ENCODE peak calls at places on chromosomes 16 and 17, in six cellular contexts. A is psoas muscle, W is OCI-LY7, Y is gastrocnemius medialis, F is cardiac muscle cell, K is aorta. P is an unnamed sample.

GRCh38 chr16:22326369-22326652 is 29.1 kb downstream of the POLR3E start:
- DNase-seq in W (no peak), F (no peak), Y (no peak), K (no peak), A (no peak), P (no peak)

GRCh38 chr17:72346306-72346705 is 225.5 kb downstream of the SOX9 start:
- DNase-seq in Y (no peak), K (no peak), W (no peak), F (no peak), A (no peak), P (no peak)

GRCh38 chr17:27282054-27282501 is 11.8 kb upstream of the WSB1 start:
- DNase-seq in W (peak; percentile 21), A (no peak), Y (no peak), K (no peak), F (peak; percentile 97), P (no peak)

GRCh38 chr16:87570938-87571867 is 31.1 kb upstream of the JPH3 start:
- DNase-seq in K (peak; percentile 80), A (no peak), Y (peak; percentile 19), W (peak; percentile 19), F (peak; percentile 75), P (no peak)

GRCh38 chr16:79912592-79913310 is 312.2 kb upstream of the MAF start:
- DNase-seq in K (no peak), W (no peak), A (no peak), F (no peak), Y (no peak), P (no peak)

GRCh38 chr17:40021471-40021961 is 6.3 kb downstream of the CSF3 start:
- DNase-seq in F (peak; percentile 59), A (peak; percentile 88), K (no peak), Y (peak; percentile 72), W (no peak), P (no peak)

GRCh38 chr17:7478276-7479138 is 924 bp downstream of the ZBTB4 start:
- DNase-seq in Y (peak; percentile 27), K (peak; percentile 77), F (peak; percentile 43), A (peak; percentile 79), W (no peak), P (peak; percentile 86)

GRCh38 chr17:74427048-74427762 is 4.7 kb upstream of the GPRC5C start:
- DNase-seq in F (no peak), K (no peak), W (no peak), A (peak; percentile 76), Y (peak; percentile 60), P (no peak)

GRCh38 chr17:6554871-6555330 is 1.5 kb downstream of the PITPNM3 start:
- DNase-seq in K (no peak), W (no peak), F (no peak), A (no peak), Y (no peak), P (no peak)

GRCh38 chr17:60606036-60606435 is 6.0 kb downstream of the PPM1D start:
- DNase-seq in Y (no peak), F (no peak), W (no peak), K (no peak), A (no peak), P (no peak)

GRCh38 chr17:859461-860195 is 77.5 kb downstream of the MRM3 start:
- DNase-seq in F (no peak), A (peak; percentile 76), K (no peak), W (no peak), Y (peak; percentile 73), P (no peak)

GRCh38 chr16:58187657-58188430 is 10.1 kb downstream of the CSNK2A2 start:
- DNase-seq in Y (peak; percentile 2), F (no peak), A (peak; percentile 72), K (no peak), W (no peak), P (no peak)

GRCh38 chr16:27369806-27370205 is 32.2 kb upstream of the IL21R start:
- DNase-seq in K (no peak), Y (no peak), W (no peak), A (no peak), F (no peak), P (no peak)

GRCh38 chr16:82638095-82638798 is 11.5 kb downstream of the CDH13 start:
- DNase-seq in A (no peak), K (no peak), F (peak; percentile 81), Y (no peak), W (no peak), P (no peak)

GRCh38 chr16:10093564-10093963 is 88.7 kb downstream of the GRIN2A start:
- DNase-seq in K (no peak), F (no peak), Y (no peak), W (no peak), A (no peak), P (no peak)

GRCh38 chr16:31009894-31010293 is 544 bp downstream of the STX1B start:
- DNase-seq in W (no peak), A (no peak), F (no peak), K (no peak), Y (no peak), P (no peak)

GRCh38 chr17:28524476-28525415 is 18.6 kb downstream of the FOXN1 start:
- DNase-seq in A (no peak), Y (no peak), F (peak; percentile 71), W (no peak), K (no peak), P (no peak)

GRCh38 chr17:82836823-82837357 is 2.9 kb downstream of the ZNF750 start:
- DNase-seq in K (no peak), F (no peak), W (no peak), A (no peak), Y (peak; percentile 32), P (no peak)

GRCh38 chr17:42347198-42347597 is 41.0 kb downstream of the STAT3 start:
- DNase-seq in Y (no peak), F (peak; percentile 80), A (no peak), K (peak; percentile 58), W (no peak), P (no peak)

GRCh38 chr17:75652934-75653549 is 13.9 kb downstream of the RECQL5 start:
- DNase-seq in K (no peak), A (no peak), W (peak; percentile 75), F (peak; percentile 36), Y (no peak), P (peak; percentile 10)

GRCh38 chr17:12078791-12079190 is 58.1 kb downstream of the MAP2K4 start:
- DNase-seq in F (peak; percentile 71), Y (no peak), A (no peak), K (no peak), W (no peak), P (no peak)

GRCh38 chr16:31087481-31087880 is 1.3 kb downstream of the PRSS53 start:
- DNase-seq in W (no peak), K (no peak), Y (no peak), A (peak; percentile 46), F (no peak), P (no peak)

GRCh38 chr17:67474081-67474661 is 97.1 kb downstream of the PITPNC1 start:
- DNase-seq in K (no peak), A (peak; percentile 62), W (no peak), Y (no peak), F (peak; percentile 87), P (no peak)

GRCh38 chr17:80005360-80006338 is 30.0 kb downstream of the TBC1D16 start:
- DNase-seq in F (peak; percentile 58), K (peak; percentile 66), W (peak; percentile 72), Y (no peak), A (peak; percentile 66), P (peak; percentile 71)

GRCh38 chr17:14818469-14818868 is 446.7 kb downstream of the PMP22 start:
- DNase-seq in Y (no peak), K (no peak), F (no peak), A (no peak), W (no peak), P (no peak)

GRCh38 chr17:40598021-40598927 is 33.0 kb upstream of the CCR7 start:
- DNase-seq in Y (no peak), K (no peak), W (no peak), A (no peak), F (no peak), P (no peak)

GRCh38 chr16:19118938-19119431 is 5.2 kb downstream of the ITPRIPL2 start:
- DNase-seq in K (peak; percentile 81), Y (no peak), A (no peak), F (peak; percentile 95), W (no peak), P (no peak)

DNA sequence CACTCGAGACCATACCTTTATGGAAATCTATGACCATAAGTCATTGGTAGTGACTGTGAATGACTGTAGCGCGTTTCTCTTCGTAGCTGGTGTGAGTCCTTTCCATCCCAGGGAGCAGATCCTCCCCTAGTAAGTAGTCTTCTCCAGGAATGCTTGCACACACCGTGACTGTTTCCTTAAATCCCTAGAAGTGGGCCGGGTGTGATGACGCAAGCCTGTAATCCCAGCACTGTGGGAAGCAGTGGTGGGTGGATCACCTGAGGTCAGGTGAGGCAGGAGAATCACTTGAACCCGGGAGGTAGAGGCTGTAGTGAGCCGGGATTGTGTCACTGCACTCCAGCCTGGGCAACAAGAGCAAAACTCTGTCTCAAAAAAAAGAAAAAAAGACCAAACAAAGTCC is 70.6 kb downstream of the CRISPLD2 start:
- DNase-seq in F (no peak), K (no peak), A (peak; percentile 6), Y (no peak), W (no peak), P (no peak)
- H3K4me3 ChIP-seq in F (no peak overlapping the region), K (no peak overlapping the region), A (no peak overlapping the region), Y (no peak overlapping the region), W (no peak overlapping the region), P (no peak overlapping the region)

GRCh38 chr17:45221997-45222272 is 250 bp downstream of the FMNL1 start:
- DNase-seq in A (no peak), K (no peak), F (no peak), W (no peak), Y (no peak), P (no peak)

GRCh38 chr17:45222273-45222993 is 748 bp downstream of the FMNL1 start:
- DNase-seq in K (no peak), W (peak; percentile 62), A (no peak), F (no peak), Y (no peak), P (no peak)

GRCh38 chr17:45218895-45219661 is 2.6 kb upstream of the FMNL1 start:
- DNase-seq in A (peak; percentile 91), F (peak; percentile 85), K (peak; percentile 87), Y (peak; percentile 60), W (peak; percentile 80), P (peak; percentile 82)

GRCh38 chr17:45221081-45221996 is at the start of gene FMNL1:
- DNase-seq in F (no peak), A (peak; percentile 80), Y (no peak), K (peak; percentile 87), W (peak; percentile 81), P (peak; percentile 67)

DNA sequence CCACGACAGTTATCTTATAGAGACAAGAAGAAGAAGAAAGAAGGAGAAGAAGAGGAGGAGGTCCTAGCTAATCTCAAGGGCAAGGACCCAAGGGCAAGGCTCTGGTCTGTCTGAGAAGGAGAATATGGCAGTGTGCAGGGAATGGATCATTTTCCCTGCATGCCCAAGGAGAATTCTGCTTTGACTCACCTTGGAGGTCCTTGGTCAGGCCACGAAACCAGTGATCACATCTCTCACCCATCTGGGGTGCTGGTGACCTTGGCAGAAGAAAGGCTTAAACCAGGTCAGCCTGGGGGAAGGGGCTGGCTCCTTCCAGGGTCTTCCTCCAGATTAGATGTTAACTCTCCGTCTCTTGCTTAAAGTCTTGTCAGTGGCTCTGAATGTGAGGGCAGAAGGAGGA is 1.6 kb upstream of the FMNL1 start:
- DNase-seq in A (peak; percentile 13), F (no peak), Y (no peak), K (no peak), W (no peak), P (no peak)
- H3K4me1 ChIP-seq in A (peaks cover 3% of the 10 kb centered on the region), F (no peaks in the 10 kb centered on the region), Y (peaks cover 9% of the 10 kb centered on the region), K (no peaks in the 10 kb centered on the region), W (peaks cover 34% of the 10 kb centered on the region), P (peaks cover 29% of the 10 kb centered on the region)

GRCh38 chr16:74775255-74775654 is 635 bp upstream of the FA2H start:
- DNase-seq in A (no peak), W (no peak), F (no peak), Y (no peak), K (no peak), P (no peak)
- H3K4me3 ChIP-seq in A (peak overlapping the region; percentile 61), W (peak overlapping the region; percentile 66), F (no peak overlapping the region), Y (no peak overlapping the region), K (no peak overlapping the region), P (peak overlapping the region; percentile 41)

GRCh38 chr16:89317729-89318429 is 100.4 kb downstream of the ZNF778 start:
- DNase-seq in Y (no peak), F (no peak), W (no peak), A (peak; percentile 52), K (no peak), P (no peak)
- H3K4me1 ChIP-seq in Y (peaks cover 83% of the 10 kb centered on the region), F (peaks cover 42% of the 10 kb centered on the region), W (peaks cover 38% of the 10 kb centered on the region), A (peaks cover 96% of the 10 kb centered on the region), K (peaks cover 3% of the 10 kb centered on the region), P (peaks cover 97% of the 10 kb centered on the region)